ENCODE peak calls at places on chromosomes 7 and 10, in five cellular contexts. One of them, this sample, is unnamed.

GRCh38 chr7:38105874-38106483 is 72.1 kb upstream of the STARD3NL start:
- DNase-seq in neural progenitor cell: peak
- DNase-seq in fibroblast of lung: peak
- DNase-seq in heart right ventricle: no peak
- DNase-seq in heart left ventricle: no peak
- DNase-seq in this sample: no peak

GRCh38 chr7:102093599-102094001 is 193.1 kb upstream of the SH2B2 start:
- DNase-seq in neural progenitor cell: no peak
- DNase-seq in fibroblast of lung: no peak
- DNase-seq in heart right ventricle: no peak
- DNase-seq in heart left ventricle: no peak
- DNase-seq in this sample: no peak

GRCh38 chr10:126569513-126570447 is 100.7 kb downstream of the C10orf90 start:
- DNase-seq in neural progenitor cell: no peak
- DNase-seq in fibroblast of lung: peak
- DNase-seq in heart right ventricle: no peak
- DNase-seq in heart left ventricle: no peak
- DNase-seq in this sample: no peak

GRCh38 chr7:20343954-20344353 is 13.3 kb downstream of the ITGB8 start:
- DNase-seq in neural progenitor cell: no peak
- DNase-seq in fibroblast of lung: no peak
- DNase-seq in heart right ventricle: no peak
- DNase-seq in heart left ventricle: no peak
- DNase-seq in this sample: no peak

GRCh38 chr7:78134256-78134655 is 335.7 kb downstream of the PHTF2 start:
- DNase-seq in neural progenitor cell: peak
- DNase-seq in fibroblast of lung: peak
- DNase-seq in heart right ventricle: no peak
- DNase-seq in heart left ventricle: no peak
- DNase-seq in this sample: no peak

GRCh38 chr7:27148031-27148775 is 629 bp upstream of the HOXA6 start:
- DNase-seq in neural progenitor cell: no peak
- DNase-seq in fibroblast of lung: peak
- DNase-seq in heart right ventricle: no peak
- DNase-seq in heart left ventricle: no peak
- DNase-seq in this sample: no peak

GRCh38 chr7:51350195-51350896 is 33.7 kb upstream of the COBL start:
- DNase-seq in neural progenitor cell: no peak
- DNase-seq in fibroblast of lung: peak
- DNase-seq in heart right ventricle: no peak
- DNase-seq in heart left ventricle: no peak
- DNase-seq in this sample: no peak

GRCh38 chr10:12130237-12130872 is 878 bp downstream of the SEC61A2 start:
- DNase-seq in neural progenitor cell: peak
- DNase-seq in fibroblast of lung: peak
- DNase-seq in heart right ventricle: no peak
- DNase-seq in heart left ventricle: no peak
- DNase-seq in this sample: peak

GRCh38 chr7:133230591-133231194 is 22.2 kb upstream of the EXOC4 start:
- DNase-seq in neural progenitor cell: peak
- DNase-seq in fibroblast of lung: peak
- DNase-seq in heart right ventricle: no peak
- DNase-seq in heart left ventricle: peak
- DNase-seq in this sample: no peak

GRCh38 chr10:125123363-125124113 is 36.8 kb downstream of the CTBP2 start:
- DNase-seq in neural progenitor cell: no peak
- DNase-seq in fibroblast of lung: peak
- DNase-seq in heart right ventricle: peak
- DNase-seq in heart left ventricle: peak
- DNase-seq in this sample: peak

GRCh38 chr10:52216852-52217251 is 97.2 kb upstream of the DKK1 start:
- DNase-seq in neural progenitor cell: no peak
- DNase-seq in fibroblast of lung: peak
- DNase-seq in heart right ventricle: no peak
- DNase-seq in heart left ventricle: no peak
- DNase-seq in this sample: no peak

GRCh38 chr10:11209810-11210141 is 192.1 kb downstream of the CELF2 start:
- DNase-seq in neural progenitor cell: no peak
- DNase-seq in fibroblast of lung: no peak
- DNase-seq in heart right ventricle: no peak
- DNase-seq in heart left ventricle: no peak
- DNase-seq in this sample: no peak

GRCh38 chr10:126199221-126199998 is 188.9 kb downstream of the ADAM12 start:
- DNase-seq in neural progenitor cell: no peak
- DNase-seq in fibroblast of lung: peak
- DNase-seq in heart right ventricle: no peak
- DNase-seq in heart left ventricle: no peak
- DNase-seq in this sample: no peak

GRCh38 chr10:117431160-117431559 is 55.9 kb upstream of the PDZD8 start:
- DNase-seq in neural progenitor cell: peak
- DNase-seq in fibroblast of lung: no peak
- DNase-seq in heart right ventricle: no peak
- DNase-seq in heart left ventricle: no peak
- DNase-seq in this sample: no peak

GRCh38 chr10:108249940-108250339 is 1085.4 kb upstream of the SORCS1 start:
- DNase-seq in neural progenitor cell: no peak
- DNase-seq in fibroblast of lung: no peak
- DNase-seq in heart right ventricle: no peak
- DNase-seq in heart left ventricle: no peak
- DNase-seq in this sample: no peak

GRCh38 chr7:105454921-105455320 is 66.2 kb upstream of the SRPK2 start:
- DNase-seq in neural progenitor cell: no peak
- DNase-seq in fibroblast of lung: no peak
- DNase-seq in heart right ventricle: no peak
- DNase-seq in heart left ventricle: no peak
- DNase-seq in this sample: no peak

GRCh38 chr10:31188792-31189406 is 130.1 kb upstream of the ZEB1 start:
- DNase-seq in neural progenitor cell: no peak
- DNase-seq in fibroblast of lung: no peak
- DNase-seq in heart right ventricle: no peak
- DNase-seq in heart left ventricle: no peak
- DNase-seq in this sample: no peak

GRCh38 chr10:17607603-17608332 is 9.4 kb downstream of the HACD1 start:
- DNase-seq in neural progenitor cell: peak
- DNase-seq in fibroblast of lung: peak
- DNase-seq in heart right ventricle: no peak
- DNase-seq in heart left ventricle: no peak
- DNase-seq in this sample: no peak

GRCh38 chr7:73520673-73521635 is 1.1 kb downstream of the BAZ1B start:
- DNase-seq in neural progenitor cell: peak
- DNase-seq in fibroblast of lung: peak
- DNase-seq in heart right ventricle: no peak
- DNase-seq in heart left ventricle: peak
- DNase-seq in this sample: no peak

GRCh38 chr7:76262683-76263402 is 39.6 kb upstream of the HSPB1 start:
- DNase-seq in neural progenitor cell: peak
- DNase-seq in fibroblast of lung: peak
- DNase-seq in heart right ventricle: no peak
- DNase-seq in heart left ventricle: no peak
- DNase-seq in this sample: no peak

GRCh38 chr10:99809931-99810615 is 27.6 kb downstream of the ABCC2 start:
- DNase-seq in neural progenitor cell: no peak
- DNase-seq in fibroblast of lung: peak
- DNase-seq in heart right ventricle: no peak
- DNase-seq in heart left ventricle: no peak
- DNase-seq in this sample: peak

GRCh38 chr7:1844956-1845390 is 174.9 kb downstream of the ELFN1 start:
- DNase-seq in neural progenitor cell: no peak
- DNase-seq in fibroblast of lung: no peak
- DNase-seq in heart right ventricle: peak
- DNase-seq in heart left ventricle: no peak
- DNase-seq in this sample: peak

GRCh38 chr10:44397476-44398225 is 12.8 kb upstream of the CXCL12 start:
- DNase-seq in neural progenitor cell: no peak
- DNase-seq in fibroblast of lung: no peak
- DNase-seq in heart right ventricle: no peak
- DNase-seq in heart left ventricle: no peak
- DNase-seq in this sample: no peak

GRCh38 chr7:64654796-64655548 is 11.0 kb upstream of the ZNF107 start:
- DNase-seq in neural progenitor cell: no peak
- DNase-seq in fibroblast of lung: no peak
- DNase-seq in heart right ventricle: no peak
- DNase-seq in heart left ventricle: no peak
- DNase-seq in this sample: no peak

GRCh38 chr7:108360058-108360800 is 96.0 kb downstream of the NRCAM start:
- DNase-seq in neural progenitor cell: no peak
- DNase-seq in fibroblast of lung: no peak
- DNase-seq in heart right ventricle: no peak
- DNase-seq in heart left ventricle: no peak
- DNase-seq in this sample: no peak

DNA sequence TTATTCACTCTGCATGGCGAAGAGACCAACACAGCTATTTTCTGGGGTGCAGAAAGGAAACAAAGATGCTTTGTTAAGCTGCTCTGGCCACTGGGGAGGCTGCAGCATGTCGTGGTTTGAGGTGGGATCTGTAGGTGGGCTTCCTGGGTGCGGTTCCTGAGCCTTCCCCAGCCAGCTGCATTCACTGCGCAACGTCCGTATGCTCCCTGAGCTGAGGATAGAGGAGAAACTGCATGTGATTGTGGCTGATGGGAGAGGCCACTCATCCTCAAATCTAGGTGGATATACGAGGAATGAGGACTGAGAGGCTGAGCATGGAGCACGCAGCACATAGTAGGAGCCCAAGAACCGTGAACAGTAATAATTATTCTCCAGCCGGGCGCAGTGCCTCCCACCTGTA is 9.9 kb upstream of the DNAAF5 start:
- DNase-seq in neural progenitor cell: no peak
- DNase-seq in fibroblast of lung: no peak
- DNase-seq in heart right ventricle: no peak
- DNase-seq in heart left ventricle: no peak
- DNase-seq in this sample: no peak
- TF ChIP-seq CTCF in neural progenitor cell: no peak
- TF ChIP-seq CTCF in fibroblast of lung: no peak
- TF ChIP-seq CTCF in heart right ventricle: no peak
- TF ChIP-seq CTCF in heart left ventricle: no peak
- TF ChIP-seq CTCF in this sample: no peak

DNA sequence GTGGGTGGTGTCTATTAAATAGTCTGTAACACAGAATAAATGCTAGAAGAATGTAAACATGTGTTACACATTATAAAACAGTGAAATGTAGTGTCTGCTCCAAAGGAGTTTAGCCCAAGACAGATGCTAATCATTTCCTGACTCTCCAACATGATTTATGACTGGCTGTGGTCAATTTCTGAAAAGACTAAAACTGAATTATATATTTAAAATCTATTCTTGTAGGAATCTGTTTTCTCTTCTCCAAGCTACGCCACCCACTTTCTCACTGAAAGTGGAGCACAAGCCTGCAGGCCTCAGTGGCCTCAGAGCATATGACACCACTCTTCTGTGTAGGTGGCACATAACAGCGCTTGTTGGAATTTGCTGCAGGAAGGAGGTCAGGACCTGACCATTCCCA is 44.4 kb downstream of the CTTNBP2 start:
- DNase-seq in neural progenitor cell: no peak
- DNase-seq in fibroblast of lung: no peak
- DNase-seq in heart right ventricle: no peak
- DNase-seq in heart left ventricle: no peak
- DNase-seq in this sample: no peak
- H3K27ac ChIP-seq in neural progenitor cell: no peak
- H3K27ac ChIP-seq in fibroblast of lung: peak
- H3K27ac ChIP-seq in heart right ventricle: no peak
- H3K27ac ChIP-seq in heart left ventricle: no peak
- H3K27ac ChIP-seq in this sample: peak

DNA sequence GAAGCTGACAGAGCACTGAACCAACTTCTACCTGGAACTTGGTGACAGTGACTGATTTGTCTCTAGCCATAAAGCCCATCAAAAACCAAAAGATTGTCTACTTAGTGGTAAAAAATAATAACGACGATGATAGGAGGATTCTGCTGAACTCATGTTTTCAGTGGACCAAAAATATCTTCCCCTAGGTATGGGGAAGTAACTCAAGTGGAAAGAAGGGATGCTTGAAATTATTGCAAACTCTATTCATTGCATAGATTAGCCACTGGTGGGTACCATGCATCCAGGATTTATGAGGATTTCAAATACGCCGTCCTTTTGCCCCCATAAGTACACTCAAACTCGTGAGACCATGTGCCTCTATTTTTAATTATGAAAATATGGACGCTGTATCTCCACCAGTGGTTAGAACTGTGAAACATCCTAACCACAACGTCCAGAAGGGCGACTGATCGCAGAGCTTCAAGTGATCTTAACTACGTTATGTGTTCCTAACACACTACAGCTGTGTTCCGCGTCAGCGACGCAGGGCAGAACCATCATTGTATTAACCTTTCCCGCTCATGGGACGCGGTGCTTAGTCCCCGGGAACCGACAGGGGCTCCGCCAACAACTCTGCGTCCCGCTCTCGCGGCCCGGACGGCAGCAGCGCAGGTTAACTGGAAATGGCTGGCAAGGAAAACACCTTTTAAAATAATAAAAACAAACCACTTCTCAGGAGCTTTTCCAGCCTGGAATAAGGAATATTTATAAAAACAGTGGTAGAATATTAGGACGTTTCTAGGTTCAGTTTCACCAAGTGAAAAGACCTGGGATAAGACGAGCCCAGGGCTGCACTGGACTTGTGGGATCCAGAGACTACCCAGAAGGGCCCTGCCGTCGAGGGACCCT is 776 bp downstream of the PEX1 start:
- DNase-seq in neural progenitor cell: peak
- DNase-seq in fibroblast of lung: peak
- DNase-seq in heart right ventricle: peak
- DNase-seq in heart left ventricle: no peak
- DNase-seq in this sample: peak
- TF ChIP-seq CTCF in neural progenitor cell: peak
- TF ChIP-seq CTCF in fibroblast of lung: no peak
- TF ChIP-seq CTCF in heart right ventricle: no peak
- TF ChIP-seq CTCF in heart left ventricle: no peak
- TF ChIP-seq CTCF in this sample: no peak

GRCh38 chr7:155762639-155763038 is 49.6 kb downstream of the SHH start:
- DNase-seq in neural progenitor cell: no peak
- DNase-seq in fibroblast of lung: no peak
- DNase-seq in heart right ventricle: no peak
- DNase-seq in heart left ventricle: no peak
- DNase-seq in this sample: no peak

GRCh38 chr7:155763122-155763521 is 49.1 kb downstream of the SHH start:
- DNase-seq in neural progenitor cell: no peak
- DNase-seq in fibroblast of lung: no peak
- DNase-seq in heart right ventricle: no peak
- DNase-seq in heart left ventricle: no peak
- DNase-seq in this sample: no peak

GRCh38 chr7:155764432-155764798 is 47.8 kb downstream of the SHH start:
- DNase-seq in neural progenitor cell: no peak
- DNase-seq in fibroblast of lung: no peak
- DNase-seq in heart right ventricle: no peak
- DNase-seq in heart left ventricle: no peak
- DNase-seq in this sample: no peak

GRCh38 chr7:155765458-155765857 is 46.8 kb downstream of the SHH start:
- DNase-seq in neural progenitor cell: no peak
- DNase-seq in fibroblast of lung: no peak
- DNase-seq in heart right ventricle: no peak
- DNase-seq in heart left ventricle: no peak
- DNase-seq in this sample: no peak

GRCh38 chr7:155763721-155764431 is 48.4 kb downstream of the SHH start:
- DNase-seq in neural progenitor cell: no peak
- DNase-seq in fibroblast of lung: no peak
- DNase-seq in heart right ventricle: no peak
- DNase-seq in heart left ventricle: no peak
- DNase-seq in this sample: no peak
- H3K27ac ChIP-seq in neural progenitor cell: no peak
- H3K27ac ChIP-seq in fibroblast of lung: peak
- H3K27ac ChIP-seq in heart right ventricle: peak
- H3K27ac ChIP-seq in heart left ventricle: peak
- H3K27ac ChIP-seq in this sample: no peak

GRCh38 chr10:131891196-131891928 is 9.4 kb upstream of the PPP2R2D start:
- DNase-seq in neural progenitor cell: peak
- DNase-seq in fibroblast of lung: no peak
- DNase-seq in heart right ventricle: no peak
- DNase-seq in heart left ventricle: no peak
- DNase-seq in this sample: no peak
- TF ChIP-seq CTCF in neural progenitor cell: peak
- TF ChIP-seq CTCF in fibroblast of lung: no peak
- TF ChIP-seq CTCF in heart right ventricle: no peak
- TF ChIP-seq CTCF in heart left ventricle: no peak
- TF ChIP-seq CTCF in this sample: no peak

This sample was measured in tibial artery.